ENCODE peak calls at places on chromosomes 2 and 18, in nine cellular contexts. D, W, Y, A, V, Z, O, X and G are unnamed samples.

GRCh38 chr2:208256192-208256782 is 1.4 kb upstream of the IDH1 start:
- DNase-seq in D (no peak), W (no peak), Y (no peak), A (no peak), V (no peak), Z (no peak), O (no peak), X (peak), G (no peak)

GRCh38 chr18:58076052-58076451 is 32.0 kb downstream of the NEDD4L start:
- DNase-seq in D (no peak), W (no peak), Y (no peak), A (no peak), V (no peak), Z (no peak), O (no peak), X (peak), G (no peak)

GRCh38 chr2:12990523-12990922 is 273.8 kb downstream of the TRIB2 start:
- DNase-seq in D (no peak), W (no peak), Y (no peak), A (no peak), V (no peak), Z (no peak), O (no peak), X (peak), G (no peak)

GRCh38 chr2:199955007-199955338 is 318 bp downstream of the TYW5 start:
- DNase-seq in D (no peak), W (no peak), Y (no peak), A (no peak), V (no peak), Z (no peak), O (no peak), X (peak), G (no peak)

GRCh38 chr18:74936343-74936742 is 272.6 kb downstream of the PTGR3 start:
- DNase-seq in D (no peak), W (no peak), Y (no peak), A (no peak), V (no peak), Z (no peak), O (no peak), X (no peak), G (no peak)

GRCh38 chr2:53811601-53812000 is 24.8 kb downstream of the ERLEC1 start:
- DNase-seq in D (no peak), W (no peak), Y (no peak), A (no peak), V (no peak), Z (no peak), O (no peak), X (no peak), G (no peak)

GRCh38 chr2:100011272-100011711 is 131.1 kb downstream of the AFF3 start:
- DNase-seq in D (no peak), W (no peak), Y (no peak), A (no peak), V (no peak), Z (peak), O (no peak), X (no peak), G (no peak)

GRCh38 chr18:3793545-3793944 is 343.6 kb downstream of the TGIF1 start:
- DNase-seq in D (no peak), W (no peak), Y (no peak), A (no peak), V (no peak), Z (no peak), O (no peak), X (no peak), G (no peak)

GRCh38 chr2:151078889-151079288 is 182.8 kb downstream of the RBM43 start:
- DNase-seq in D (no peak), W (no peak), Y (no peak), A (no peak), V (no peak), Z (no peak), O (no peak), X (no peak), G (no peak)

GRCh38 chr2:144886847-144887246 is 366.9 kb upstream of the ZEB2 start:
- DNase-seq in D (no peak), W (no peak), Y (no peak), A (peak), V (peak), Z (no peak), O (peak), X (no peak), G (peak)

GRCh38 chr18:48122376-48122775 is 191.9 kb upstream of the SMAD2 start:
- DNase-seq in D (no peak), W (no peak), Y (no peak), A (no peak), V (no peak), Z (no peak), O (peak), X (no peak), G (no peak)

GRCh38 chr18:46411862-46412690 is 244.9 kb downstream of the LOXHD1 start:
- DNase-seq in D (no peak), W (no peak), Y (peak), A (peak), V (peak), Z (no peak), O (peak), X (no peak), G (peak)

GRCh38 chr2:123532126-123532525 is 493.0 kb upstream of the CNTNAP5 start:
- DNase-seq in D (no peak), W (no peak), Y (no peak), A (no peak), V (no peak), Z (no peak), O (no peak), X (no peak), G (no peak)

GRCh38 chr2:182917924-182918323 is 51.5 kb upstream of the FRZB start:
- DNase-seq in D (no peak), W (no peak), Y (no peak), A (no peak), V (no peak), Z (no peak), O (no peak), X (no peak), G (no peak)

GRCh38 chr2:25044990-25045389 is 3.1 kb downstream of the EFR3B start:
- DNase-seq in D (no peak), W (no peak), Y (no peak), A (no peak), V (peak), Z (no peak), O (no peak), X (peak), G (no peak)

GRCh38 chr2:151051584-151052220 is 210.0 kb downstream of the RBM43 start:
- DNase-seq in D (no peak), W (no peak), Y (peak), A (no peak), V (no peak), Z (no peak), O (no peak), X (peak), G (no peak)

GRCh38 chr2:145987797-145988196 is 1467.9 kb upstream of the ZEB2 start:
- DNase-seq in D (no peak), W (no peak), Y (no peak), A (no peak), V (no peak), Z (no peak), O (no peak), X (no peak), G (no peak)

GRCh38 chr2:130786076-130786475 is 30.7 kb downstream of the AMER3 start:
- DNase-seq in D (no peak), W (no peak), Y (no peak), A (no peak), V (no peak), Z (no peak), O (no peak), X (no peak), G (no peak)

GRCh38 chr18:27061488-27062095 is 123.5 kb downstream of the CHST9 start:
- DNase-seq in D (no peak), W (no peak), Y (no peak), A (no peak), V (no peak), Z (no peak), O (no peak), X (no peak), G (no peak)

GRCh38 chr18:52903858-52904257 is 563.9 kb downstream of the DCC start:
- DNase-seq in D (peak), W (no peak), Y (peak), A (peak), V (no peak), Z (no peak), O (no peak), X (peak), G (no peak)

GRCh38 chr2:74577448-74577847 is 22.9 kb downstream of the DOK1 start:
- DNase-seq in D (no peak), W (no peak), Y (no peak), A (no peak), V (no peak), Z (no peak), O (no peak), X (no peak), G (no peak)

GRCh38 chr2:242020196-242021004 is 150.9 kb downstream of the RTP5 start:
- DNase-seq in D (peak), W (no peak), Y (no peak), A (peak), V (peak), Z (no peak), O (peak), X (no peak), G (no peak)

GRCh38 chr2:1226766-1227165 is 186.5 kb upstream of the TPO start:
- DNase-seq in D (no peak), W (no peak), Y (no peak), A (no peak), V (no peak), Z (no peak), O (no peak), X (no peak), G (no peak)

GRCh38 chr18:71028285-71028762 is 739.5 kb downstream of the SOCS6 start:
- DNase-seq in D (no peak), W (no peak), Y (peak), A (no peak), V (peak), Z (no peak), O (no peak), X (peak), G (no peak)

GRCh38 chr2:195475336-195475735 is 181.7 kb upstream of the SLC39A10 start:
- DNase-seq in D (no peak), W (no peak), Y (no peak), A (no peak), V (no peak), Z (no peak), O (no peak), X (no peak), G (no peak)

GRCh38 chr2:53130441-53130943 is 637.1 kb upstream of the CHAC2 start:
- DNase-seq in D (no peak), W (no peak), Y (no peak), A (no peak), V (no peak), Z (peak), O (no peak), X (peak), G (no peak)

GRCh38 chr2:233832869-233833812 is 21.2 kb downstream of the HJURP start:
- DNase-seq in D (peak), W (peak), Y (peak), A (no peak), V (no peak), Z (no peak), O (peak), X (peak), G (no peak)

GRCh38 chr2:201698588-201699226 is at the start of gene MPP4:
- DNase-seq in D (no peak), W (no peak), Y (peak), A (no peak), V (no peak), Z (no peak), O (no peak), X (peak), G (no peak)

GRCh38 chr2:176039375-176039774 is 37.3 kb upstream of the LNPK start:
- DNase-seq in D (no peak), W (no peak), Y (no peak), A (no peak), V (no peak), Z (no peak), O (no peak), X (no peak), G (no peak)

DNA sequence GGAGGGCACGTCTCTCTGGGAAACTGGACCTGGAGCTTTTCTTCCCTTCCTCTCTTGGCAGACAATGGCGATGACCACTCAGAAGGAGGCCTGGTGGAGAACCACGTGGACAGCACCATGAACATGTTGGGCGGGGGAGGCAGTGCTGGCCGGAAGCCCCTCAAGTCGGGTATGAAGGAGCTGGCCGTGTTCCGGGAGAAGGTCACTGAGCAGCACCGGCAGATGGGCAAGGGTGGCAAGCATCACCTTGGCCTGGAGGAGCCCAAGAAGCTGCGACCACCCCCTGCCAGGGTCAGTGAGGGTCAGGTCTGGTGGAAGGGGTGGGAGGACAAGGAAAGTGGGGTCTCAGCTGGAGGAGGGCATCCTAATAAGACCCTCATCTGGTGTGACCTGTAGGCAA is 27.3 kb downstream of the IGFBP2 start:
- DNase-seq in D (no peak), W (no peak), Y (no peak), A (no peak), V (no peak), Z (no peak), O (no peak), X (no peak), G (no peak)
- TF ChIP-seq CTCF in D (no peak), W (no peak), Y (no peak), A (no peak), V (no peak), Z (no peak), O (no peak), X (no peak), G (no peak)

GRCh38 chr2:227377461-227378351 is 1.4 kb downstream of the TM4SF20 start:
- DNase-seq in D (no peak), W (no peak), Y (no peak), A (no peak), V (no peak), Z (no peak), O (no peak), X (no peak), G (no peak)
- TF ChIP-seq CTCF in D (no peak), W (no peak), Y (peak), A (no peak), V (no peak), Z (no peak), O (no peak), X (peak), G (no peak)

GRCh38 chr2:8000861-8001260 is 681.0 kb upstream of the ID2 start:
- DNase-seq in D (no peak), W (no peak), Y (no peak), A (no peak), V (no peak), Z (no peak), O (no peak), X (peak), G (no peak)
- TF ChIP-seq CTCF in D (peak), W (no peak), Y (peak), A (peak), V (no peak), Z (no peak), O (no peak), X (peak), G (no peak)

GRCh38 chr18:65938592-65939372 is 188.0 kb downstream of the CDH7 start:
- DNase-seq in D (no peak), W (no peak), Y (peak), A (no peak), V (no peak), Z (no peak), O (no peak), X (peak), G (no peak)
- TF ChIP-seq CTCF in D (peak), W (no peak), Y (peak), A (peak), V (no peak), Z (no peak), O (no peak), X (peak), G (no peak)

DNA sequence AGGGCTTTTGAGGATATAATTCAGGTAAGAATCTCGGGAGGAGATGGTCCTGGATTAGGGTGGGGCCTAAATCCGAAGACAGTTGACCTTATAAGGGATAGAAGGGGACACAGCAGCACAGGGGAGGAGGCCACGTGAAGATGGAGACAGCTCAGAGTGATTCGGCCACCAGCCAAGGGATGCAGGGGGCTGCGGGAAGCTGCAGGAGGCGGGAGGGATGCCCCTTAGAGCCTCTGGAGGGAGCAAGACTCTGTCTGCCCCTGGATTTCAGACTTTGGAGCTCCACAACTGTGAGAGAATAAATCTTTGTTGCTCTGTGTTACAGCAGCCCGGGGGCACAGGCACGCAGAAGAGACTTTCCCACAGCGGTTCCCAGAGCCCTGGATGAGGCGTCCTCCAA is 143.7 kb downstream of the ASB1 start:
- DNase-seq in D (no peak), W (no peak), Y (no peak), A (no peak), V (no peak), Z (no peak), O (no peak), X (no peak), G (no peak)
- TF ChIP-seq CTCF in D (no peak), W (no peak), Y (no peak), A (no peak), V (no peak), Z (no peak), O (no peak), X (no peak), G (no peak)

DNA sequence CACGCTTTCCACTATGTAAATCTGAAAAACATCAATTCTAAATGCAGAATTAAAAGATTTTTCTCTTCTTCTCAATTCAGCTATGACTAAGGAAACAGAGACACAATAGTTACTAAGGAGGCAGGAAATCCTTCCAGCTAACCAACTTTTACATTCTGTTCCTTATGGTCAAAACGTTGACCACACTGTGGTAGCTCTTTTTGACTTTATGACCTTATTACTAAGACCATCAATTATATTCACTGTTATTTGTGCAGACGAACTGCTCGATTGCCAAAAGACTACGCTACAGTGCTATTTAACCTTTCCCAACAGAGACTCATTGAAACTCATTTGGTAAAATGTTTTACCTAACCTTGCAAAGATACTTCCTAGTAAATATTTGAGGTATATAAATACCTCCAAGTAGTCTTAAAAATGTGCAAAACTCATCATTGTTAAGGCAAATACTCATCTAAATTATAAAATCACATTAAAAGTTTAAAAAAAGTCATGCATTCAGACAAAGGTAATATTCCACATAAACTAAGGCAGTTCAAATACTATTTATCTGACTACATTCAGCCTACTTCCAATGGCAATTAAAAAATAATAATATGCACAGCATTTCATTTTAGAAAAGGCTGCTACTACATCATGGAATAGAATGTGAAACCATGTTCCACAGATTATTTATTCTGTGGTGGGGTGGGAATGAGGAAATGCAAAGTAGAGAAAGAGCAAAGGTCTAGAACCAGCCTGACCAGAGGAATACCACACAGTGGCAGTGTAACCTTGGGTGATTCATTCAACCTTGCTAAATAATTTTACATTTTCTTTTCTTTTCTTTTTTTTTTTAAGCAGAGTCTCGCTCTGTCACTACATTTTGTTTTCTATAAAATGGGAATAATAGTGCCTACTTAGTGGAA is 139.8 kb downstream of the THADA start:
- DNase-seq in D (no peak), W (no peak), Y (no peak), A (no peak), V (no peak), Z (no peak), O (no peak), X (peak), G (no peak)
- TF ChIP-seq CTCF in D (peak), W (no peak), Y (no peak), A (no peak), V (no peak), Z (no peak), O (no peak), X (no peak), G (no peak)

DNA sequence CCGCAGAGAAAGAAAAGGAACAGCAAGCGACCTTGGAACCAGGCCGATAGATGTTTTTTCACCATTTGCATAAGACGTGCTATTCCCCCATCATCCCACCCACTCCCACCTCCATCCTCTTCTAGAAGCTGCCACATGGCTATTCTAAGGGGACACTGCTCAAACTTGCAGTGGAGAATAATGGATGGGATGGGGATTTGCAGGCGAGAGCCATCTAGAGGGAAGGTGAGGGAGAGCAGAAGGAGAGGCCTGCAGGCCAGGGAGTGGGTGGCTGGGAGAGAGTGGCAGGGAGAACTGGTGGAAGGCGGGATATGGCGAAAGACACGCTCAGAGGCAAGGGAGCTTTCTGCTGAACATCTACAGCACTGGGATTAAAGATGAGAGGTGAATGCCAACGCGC is 84.9 kb downstream of the MAPK4 start:
- DNase-seq in D (no peak), W (no peak), Y (peak), A (no peak), V (no peak), Z (no peak), O (no peak), X (peak), G (no peak)
- TF ChIP-seq CTCF in D (peak), W (no peak), Y (peak), A (peak), V (no peak), Z (no peak), O (no peak), X (peak), G (peak)

GRCh38 chr18:25827961-25828561 is 262.4 kb downstream of the SS18 start:
- DNase-seq in D (no peak), W (no peak), Y (peak), A (no peak), V (no peak), Z (no peak), O (no peak), X (peak), G (no peak)
- TF ChIP-seq CTCF in D (no peak), W (no peak), Y (no peak), A (no peak), V (no peak), Z (no peak), O (no peak), X (no peak), G (no peak)